ENCODE peak calls at places on chromosomes 1 and 21, in five cellular contexts. A is fibroblast of pulmonary artery, Z is dorsolateral prefrontal cortex, K is uterus, Q is adrenal gland. S is an unnamed sample.

GRCh38 chr1:93675272-93675671 is 6.4 kb downstream of the BCAR3 start:
- DNase-seq in A (no peak), Z (no peak), K (no peak), Q (no peak), S (no peak)

GRCh38 chr1:22347854-22348760 is 103.5 kb upstream of the ZBTB40 start:
- DNase-seq in A (no peak), Z (no peak), K (no peak), Q (no peak), S (no peak)

GRCh38 chr1:53254011-53254640 is 15.8 kb upstream of the MAGOH start:
- DNase-seq in A (peak), Z (no peak), K (no peak), Q (no peak), S (no peak)

GRCh38 chr1:8202182-8202905 is 115.6 kb upstream of the SLC45A1 start:
- DNase-seq in A (peak), Z (no peak), K (peak), Q (peak), S (no peak)

GRCh38 chr1:100883963-100884362 is 10.7 kb downstream of the EXTL2 start:
- DNase-seq in A (peak), Z (no peak), K (no peak), Q (no peak), S (no peak)

GRCh38 chr1:74771913-74772515 is 39.1 kb downstream of the TYW3 start:
- DNase-seq in A (peak), Z (no peak), K (no peak), Q (no peak), S (no peak)

GRCh38 chr1:232868793-232869491 is 63.7 kb downstream of the MAP10 start:
- DNase-seq in A (peak), Z (no peak), K (no peak), Q (peak), S (no peak)

GRCh38 chr1:8303141-8303540 is 14.8 kb upstream of the SLC45A1 start:
- DNase-seq in A (peak), Z (no peak), K (no peak), Q (no peak), S (no peak)

GRCh38 chr1:84782881-84783280 is 92.6 kb upstream of the SSX2IP start:
- DNase-seq in A (no peak), Z (no peak), K (no peak), Q (no peak), S (no peak)

GRCh38 chr1:229161740-229162139 is 109.2 kb upstream of the RAB4A start:
- DNase-seq in A (no peak), Z (no peak), K (no peak), Q (no peak), S (no peak)

GRCh38 chr1:28898267-28898955 is 16.0 kb upstream of the EPB41 start:
- DNase-seq in A (no peak), Z (no peak), K (no peak), Q (peak), S (no peak)

GRCh38 chr1:243254233-243254926 is 701 bp downstream of the CEP170 start:
- DNase-seq in A (peak), Z (peak), K (peak), Q (peak), S (no peak)

GRCh38 chr1:177170756-177171535 is at the start of gene BRINP2:
- DNase-seq in A (peak), Z (peak), K (peak), Q (peak), S (no peak)

GRCh38 chr1:154320882-154321608 is at the start of gene AQP10:
- DNase-seq in A (peak), Z (no peak), K (no peak), Q (no peak), S (no peak)

GRCh38 chr1:96971849-96972602 is 250.4 kb downstream of the PTBP2 start:
- DNase-seq in A (no peak), Z (no peak), K (no peak), Q (no peak), S (no peak)

GRCh38 chr1:245986404-245987221 is 520.5 kb downstream of the SMYD3 start:
- DNase-seq in A (peak), Z (no peak), K (peak), Q (no peak), S (no peak)
- TF ChIP-seq CTCF in A (peak), Z (no peak), K (no peak), Q (no peak), S (no peak)

DNA sequence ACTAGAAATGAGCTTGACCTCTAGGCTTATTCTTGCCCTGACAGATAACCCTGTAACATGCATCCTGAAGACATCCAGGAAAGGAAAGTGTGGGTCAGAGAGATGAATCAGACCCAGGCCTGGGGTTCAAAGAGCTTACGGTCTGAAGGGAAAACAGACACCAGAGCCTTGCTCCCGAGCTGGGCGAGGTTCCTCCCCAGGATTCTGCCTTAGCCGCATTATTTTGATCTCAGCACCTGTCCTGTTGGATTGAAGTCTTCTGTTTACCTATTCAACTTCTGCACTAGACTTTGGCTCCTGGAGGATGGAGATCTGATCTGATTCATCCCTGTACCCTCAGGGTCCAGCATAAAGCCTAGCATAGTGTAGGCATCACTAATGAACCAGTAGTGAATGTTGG is 1.9 kb downstream of the CYP4B1 start:
- DNase-seq in A (no peak), Z (no peak), K (no peak), Q (no peak), S (no peak)
- H3K4me3 ChIP-seq in A (no peak), Z (no peak), K (no peak), Q (no peak), S (peak)

GRCh38 chr1:119226880-119227279 is 86.4 kb upstream of the WARS2 start:
- DNase-seq in A (no peak), Z (no peak), K (no peak), Q (no peak), S (no peak)

GRCh38 chr1:119225270-119225669 is 84.8 kb upstream of the WARS2 start:
- DNase-seq in A (no peak), Z (no peak), K (no peak), Q (no peak), S (no peak)

GRCh38 chr1:119227446-119227845 is 87.0 kb upstream of the WARS2 start:
- DNase-seq in A (no peak), Z (no peak), K (no peak), Q (no peak), S (no peak)

GRCh38 chr1:119228318-119228717 is 87.9 kb upstream of the WARS2 start:
- DNase-seq in A (no peak), Z (no peak), K (no peak), Q (no peak), S (no peak)

GRCh38 chr1:119225831-119226230 is 85.4 kb upstream of the WARS2 start:
- DNase-seq in A (no peak), Z (no peak), K (no peak), Q (no peak), S (no peak)
- TF ChIP-seq CTCF in A (no peak), Z (no peak), K (no peak), Q (no peak), S (no peak)

GRCh38 chr21:23308741-23309140 is 2298.5 kb downstream of the MRPL39 start:
- DNase-seq in A (no peak), Z (no peak), K (no peak), Q (no peak), S (no peak)
- H3K4me3 ChIP-seq in A (no peak), Z (no peak), K (no peak), Q (no peak), S (no peak)

S was measured in esophagus squamous epithelium.